ENCODE peak calls at places on chromosome X, in nine cellular contexts. R is Right ventricle myocardium superior; P is CD8-positive, alpha-beta T cell; S is colonic mucosa; J is transverse colon; L is posterior cingulate gyrus; O is stimulated activated CD4-positive, alpha-beta T cell treated with anti-CD3 and anti-CD28 coated beads, Interleukin-15, amount 100 ng/mL, for 24 hours; Q is HT-29; C is ecto neural progenitor cell. A is an unnamed sample.

GRCh38 chrX:2457289-2458133 is 43.3 kb downstream of the DHRSX start:
- DNase-seq in S (no peak), O (no peak), L (no peak), R (no peak), C (no peak), J (no peak), Q (no peak), P (no peak), A (no peak)

GRCh38 chrX:26851981-26852380 is 611.2 kb downstream of the PPP4R3C start:
- DNase-seq in C (no peak), Q (peak), L (no peak), O (no peak), R (no peak), S (no peak), P (no peak), J (no peak), A (no peak)

GRCh38 chrX:151825927-151826471 is 86.7 kb upstream of the MAGEA4 start:
- DNase-seq in O (no peak), C (no peak), R (no peak), S (no peak), P (no peak), J (no peak), Q (peak), L (no peak), A (no peak)

GRCh38 chrX:13432776-13433605 is 113.1 kb upstream of the ATXN3L start:
- DNase-seq in L (no peak), Q (no peak), P (no peak), S (no peak), R (no peak), O (no peak), J (no peak), C (no peak), A (no peak)

GRCh38 chrX:47380268-47380667 is 9.9 kb downstream of the ZNF157 start:
- DNase-seq in O (peak), R (peak), Q (no peak), S (peak), C (no peak), P (peak), J (peak), L (no peak), A (no peak)

GRCh38 chrX:40479777-40480318 is 100.9 kb upstream of the ATP6AP2 start:
- DNase-seq in P (no peak), J (no peak), L (no peak), Q (no peak), S (no peak), C (no peak), R (no peak), O (no peak), A (no peak)

GRCh38 chrX:49266536-49267445 is 2.3 kb upstream of the FOXP3 start:
- DNase-seq in O (no peak), S (no peak), C (no peak), J (no peak), Q (no peak), L (no peak), R (no peak), P (no peak), A (no peak)

GRCh38 chrX:51334276-51334675 is 1.7 kb downstream of the NUDT10 start:
- DNase-seq in Q (no peak), R (no peak), C (no peak), S (no peak), J (no peak), P (no peak), L (no peak), O (no peak), A (no peak)

GRCh38 chrX:125444659-125445058 is 125.0 kb downstream of the TEX13C start:
- DNase-seq in J (no peak), R (no peak), C (no peak), L (no peak), P (no peak), S (no peak), Q (no peak), O (no peak), A (no peak)

GRCh38 chrX:136170109-136170800 is 22.9 kb downstream of the FHL1 start:
- DNase-seq in O (no peak), Q (peak), J (no peak), C (no peak), P (no peak), R (no peak), S (no peak), L (no peak), A (no peak)

GRCh38 chrX:123408856-123409737 is 225.0 kb downstream of the GRIA3 start:
- DNase-seq in S (no peak), C (no peak), P (no peak), L (no peak), J (no peak), O (no peak), Q (no peak), R (no peak), A (no peak)

GRCh38 chrX:15269618-15270521 is at the start of gene ASB9:
- DNase-seq in L (no peak), R (peak), J (peak), Q (peak), S (peak), O (peak), P (no peak), C (peak), A (no peak)

GRCh38 chrX:16869393-16870094 is 618 bp downstream of the RBBP7 start:
- DNase-seq in P (peak), Q (peak), R (no peak), L (peak), S (peak), J (peak), O (peak), C (no peak), A (peak)